ENCODE peak calls at places on chromosome 11, in eight cellular contexts. H, E, B, U, V, Z, W and R are unnamed samples.

GRCh38 chr11:108616549-108616948 is 23.0 kb upstream of the EXPH5 start:
- DNase-seq in V (peak; percentile 81), B (peak; percentile 38), U (no peak), W (peak; percentile 41), E (no peak), H (peak; percentile 98), Z (peak; percentile 88), R (peak; percentile 73)

GRCh38 chr11:215581-216037 is 8.1 kb downstream of the RIC8A start:
- DNase-seq in E (no peak), U (no peak), H (no peak), V (no peak), Z (no peak), B (no peak), W (no peak), R (no peak)

GRCh38 chr11:1625541-1625940 is 3.6 kb upstream of the KRTAP5-4 start:
- DNase-seq in V (no peak), H (no peak), Z (no peak), W (no peak), E (no peak), B (no peak), U (no peak), R (no peak)

GRCh38 chr11:91158297-91158696 is 935.4 kb upstream of the CHORDC1 start:
- DNase-seq in V (no peak), Z (no peak), W (no peak), U (no peak), E (no peak), H (no peak), B (no peak), R (no peak)

GRCh38 chr11:132994038-132994502 is 538.2 kb downstream of the OPCML start:
- DNase-seq in U (no peak), W (no peak), V (no peak), H (no peak), Z (no peak), B (no peak), E (no peak), R (no peak)

GRCh38 chr11:105577645-105578044 is 32.2 kb upstream of the GRIA4 start:
- DNase-seq in B (no peak), Z (no peak), V (peak; percentile 43), U (no peak), E (no peak), W (no peak), H (no peak), R (no peak)

GRCh38 chr11:126431401-126432064 is 76.0 kb downstream of the ST3GAL4 start:
- DNase-seq in W (peak; percentile 81), Z (no peak), V (peak; percentile 97), H (no peak), B (peak; percentile 55), E (peak; percentile 87), U (no peak), R (peak; percentile 86)

GRCh38 chr11:47254381-47254780 is 3.4 kb upstream of the NR1H3 start:
- DNase-seq in Z (no peak), E (peak; percentile 24), V (no peak), B (no peak), W (no peak), U (no peak), H (no peak), R (no peak)

GRCh38 chr11:31643831-31644230 is 134.3 kb downstream of the ELP4 start:
- DNase-seq in E (no peak), U (no peak), B (no peak), W (no peak), Z (peak; percentile 46), V (no peak), H (no peak), R (no peak)

GRCh38 chr11:106070606-106071005 is 6.5 kb downstream of the KBTBD3 start:
- DNase-seq in E (no peak), B (no peak), U (no peak), Z (no peak), W (no peak), V (no peak), H (no peak), R (no peak)

GRCh38 chr11:35235944-35236666 is 97.1 kb downstream of the CD44 start:
- DNase-seq in H (no peak), E (no peak), W (no peak), V (peak; percentile 98), B (no peak), U (no peak), Z (peak; percentile 54), R (peak; percentile 83)

GRCh38 chr11:134331565-134332188 is at the start of gene GLB1L2:
- DNase-seq in E (peak; percentile 76), U (peak; percentile 76), W (no peak), V (peak; percentile 87), Z (peak; percentile 35), B (peak; percentile 53), H (no peak), R (peak; percentile 83)

GRCh38 chr11:83827940-83828554 is 541.9 kb upstream of the CCDC90B start:
- DNase-seq in B (peak; percentile 30), E (no peak), H (no peak), W (no peak), V (peak; percentile 40), U (no peak), Z (peak; percentile 40), R (peak; percentile 13)

GRCh38 chr11:46677169-46677568 is 23.2 kb downstream of the ARHGAP1 start:
- DNase-seq in Z (no peak), V (no peak), U (no peak), H (no peak), B (no peak), E (peak; percentile 15), W (no peak), R (no peak)

GRCh38 chr11:130042093-130042591 is 27.6 kb upstream of the APLP2 start:
- DNase-seq in E (no peak), W (no peak), B (peak; percentile 52), H (peak; percentile 58), V (no peak), U (no peak), Z (peak; percentile 79), R (no peak)

GRCh38 chr11:122293298-122294023 is 177.4 kb upstream of the BLID start:
- DNase-seq in H (no peak), Z (no peak), U (no peak), V (no peak), E (no peak), B (no peak), W (no peak), R (no peak)

GRCh38 chr11:62540804-62541671 is 5.6 kb downstream of the AHNAK start:
- DNase-seq in U (no peak), V (peak; percentile 43), E (peak; percentile 47), W (no peak), Z (no peak), B (no peak), H (no peak), R (no peak)

GRCh38 chr11:121958978-121959340 is 157.1 kb downstream of the BLID start:
- DNase-seq in U (no peak), B (no peak), W (no peak), E (no peak), Z (no peak), V (no peak), H (no peak), R (no peak)

GRCh38 chr11:93517611-93518010 is 25.6 kb downstream of the SMCO4 start:
- DNase-seq in B (no peak), H (no peak), E (no peak), V (no peak), U (no peak), Z (no peak), W (no peak), R (no peak)

GRCh38 chr11:133778161-133778560 is 67.2 kb downstream of the SPATA19 start:
- DNase-seq in E (no peak), H (no peak), B (no peak), U (no peak), V (no peak), W (no peak), Z (no peak), R (no peak)

GRCh38 chr11:79333381-79333780 is 107.4 kb downstream of the TENM4 start:
- DNase-seq in U (no peak), E (no peak), V (no peak), Z (no peak), B (no peak), W (no peak), H (no peak), R (no peak)

GRCh38 chr11:2770556-2771301 is 70.9 kb upstream of the KCNQ1OT1 start:
- DNase-seq in E (no peak), H (no peak), U (no peak), V (no peak), W (peak; percentile 47), B (no peak), Z (no peak), R (no peak)

GRCh38 chr11:47672283-47672730 is 29.9 kb upstream of the MTCH2 start:
- DNase-seq in B (no peak), H (no peak), W (no peak), E (no peak), Z (peak; percentile 57), V (no peak), U (no peak), R (no peak)

GRCh38 chr11:65435330-65435931 is 12.8 kb downstream of the NEAT1 start:
- DNase-seq in U (peak; percentile 21), E (peak; percentile 15), Z (peak; percentile 27), B (no peak), W (no peak), H (no peak), V (peak; percentile 23), R (no peak)

GRCh38 chr11:86519064-86519911 is 144.6 kb downstream of the CCDC81 start:
- DNase-seq in W (no peak), Z (peak; percentile 23), V (no peak), U (no peak), B (no peak), H (no peak), E (no peak), R (no peak)

GRCh38 chr11:65169164-65169641 is 830 bp upstream of the SPDYC start:
- DNase-seq in V (no peak), W (peak; percentile 79), H (no peak), B (no peak), E (no peak), Z (no peak), U (no peak), R (no peak)

GRCh38 chr11:83287631-83288030 is 1.5 kb upstream of the CCDC90B start:
- DNase-seq in Z (no peak), U (no peak), B (no peak), E (no peak), H (no peak), V (no peak), W (no peak), R (no peak)

GRCh38 chr11:13215157-13215556 is 62.4 kb upstream of the BMAL1 start:
- DNase-seq in U (no peak), V (no peak), H (no peak), E (no peak), W (peak; percentile 87), Z (peak; percentile 82), B (peak; percentile 72), R (no peak)

GRCh38 chr11:17230867-17231851 is 23.4 kb upstream of the PIK3C2A start:
- DNase-seq in B (no peak), U (no peak), H (no peak), W (no peak), E (no peak), V (no peak), Z (no peak), R (no peak)

GRCh38 chr11:73388241-73389133 is 12.3 kb downstream of the RELT start:
- DNase-seq in B (no peak), U (no peak), E (peak; percentile 64), W (no peak), Z (no peak), V (no peak), H (no peak), R (no peak)

GRCh38 chr11:83156996-83157754 is at the start of gene PCF11:
- DNase-seq in B (no peak), E (no peak), U (no peak), Z (no peak), V (no peak), H (no peak), W (no peak), R (no peak)

GRCh38 chr11:20055312-20055711 is 105.0 kb downstream of the DBX1 start:
- DNase-seq in W (no peak), B (no peak), Z (no peak), U (no peak), V (no peak), H (no peak), E (no peak), R (no peak)

GRCh38 chr11:64065712-64066111 is 30.0 kb downstream of the FLRT1 start:
- DNase-seq in E (no peak), B (no peak), V (no peak), H (no peak), W (no peak), Z (no peak), U (no peak), R (no peak)

GRCh38 chr11:1226226-1226961 is 3.5 kb downstream of the MUC5B start:
- DNase-seq in W (no peak), H (no peak), B (no peak), U (no peak), Z (no peak), V (no peak), E (peak; percentile 18), R (no peak)